ENCODE peak calls at places on chromosomes 12 and 14, in ten cellular contexts. One of them, this sample, is unnamed.

GRCh38 chr12:108779998-108780688 is 48.8 kb upstream of the CORO1C start:
- DNase-seq in dorsolateral prefrontal cortex: no peak
- DNase-seq in ovary: no peak
- DNase-seq in progenitor cell of endocrine pancreas: no peak
- DNase-seq in brain microvascular endothelial cell: no peak
- DNase-seq in stomach: no peak
- DNase-seq in lower leg skin: no peak
- DNase-seq in endothelial cell: no peak
- DNase-seq in fibroblast of the aortic adventitia: peak
- DNase-seq in HFF-Myc: no peak
- DNase-seq in this sample: no peak

GRCh38 chr14:31418440-31418839 is 1.9 kb downstream of the HEATR5A start:
- DNase-seq in progenitor cell of endocrine pancreas: no peak
- DNase-seq in ovary: no peak
- DNase-seq in lower leg skin: no peak
- DNase-seq in HFF-Myc: no peak
- DNase-seq in endothelial cell: no peak
- DNase-seq in stomach: no peak
- DNase-seq in dorsolateral prefrontal cortex: no peak
- DNase-seq in fibroblast of the aortic adventitia: no peak
- DNase-seq in brain microvascular endothelial cell: no peak
- DNase-seq in this sample: no peak

GRCh38 chr12:55885113-55885512 is 42.4 kb upstream of the MMP19 start:
- DNase-seq in HFF-Myc: no peak
- DNase-seq in fibroblast of the aortic adventitia: no peak
- DNase-seq in lower leg skin: no peak
- DNase-seq in brain microvascular endothelial cell: no peak
- DNase-seq in progenitor cell of endocrine pancreas: no peak
- DNase-seq in stomach: no peak
- DNase-seq in ovary: no peak
- DNase-seq in endothelial cell: no peak
- DNase-seq in dorsolateral prefrontal cortex: no peak
- DNase-seq in this sample: no peak

GRCh38 chr14:55749201-55749812 is 169.3 kb downstream of the KTN1 start:
- DNase-seq in brain microvascular endothelial cell: no peak
- DNase-seq in fibroblast of the aortic adventitia: no peak
- DNase-seq in lower leg skin: no peak
- DNase-seq in progenitor cell of endocrine pancreas: no peak
- DNase-seq in HFF-Myc: no peak
- DNase-seq in dorsolateral prefrontal cortex: no peak
- DNase-seq in ovary: no peak
- DNase-seq in stomach: no peak
- DNase-seq in endothelial cell: no peak
- DNase-seq in this sample: no peak

GRCh38 chr14:39015964-39016577 is 87.0 kb downstream of the SEC23A start:
- DNase-seq in progenitor cell of endocrine pancreas: no peak
- DNase-seq in endothelial cell: no peak
- DNase-seq in fibroblast of the aortic adventitia: peak
- DNase-seq in HFF-Myc: no peak
- DNase-seq in lower leg skin: no peak
- DNase-seq in stomach: no peak
- DNase-seq in ovary: no peak
- DNase-seq in brain microvascular endothelial cell: no peak
- DNase-seq in dorsolateral prefrontal cortex: no peak
- DNase-seq in this sample: no peak

GRCh38 chr12:9120487-9121184 is 4.9 kb upstream of the A2M start:
- DNase-seq in stomach: no peak
- DNase-seq in brain microvascular endothelial cell: no peak
- DNase-seq in fibroblast of the aortic adventitia: no peak
- DNase-seq in lower leg skin: no peak
- DNase-seq in endothelial cell: no peak
- DNase-seq in HFF-Myc: no peak
- DNase-seq in progenitor cell of endocrine pancreas: no peak
- DNase-seq in dorsolateral prefrontal cortex: no peak
- DNase-seq in ovary: no peak
- DNase-seq in this sample: no peak

GRCh38 chr12:49698619-49699545 is 8.3 kb downstream of the FMNL3 start:
- DNase-seq in brain microvascular endothelial cell: peak
- DNase-seq in lower leg skin: no peak
- DNase-seq in stomach: no peak
- DNase-seq in fibroblast of the aortic adventitia: peak
- DNase-seq in HFF-Myc: no peak
- DNase-seq in endothelial cell: peak
- DNase-seq in progenitor cell of endocrine pancreas: no peak
- DNase-seq in ovary: no peak
- DNase-seq in dorsolateral prefrontal cortex: no peak
- DNase-seq in this sample: no peak

GRCh38 chr14:69045857-69046351 is 66.8 kb upstream of the ACTN1 start:
- DNase-seq in lower leg skin: no peak
- DNase-seq in brain microvascular endothelial cell: no peak
- DNase-seq in dorsolateral prefrontal cortex: no peak
- DNase-seq in endothelial cell: no peak
- DNase-seq in HFF-Myc: no peak
- DNase-seq in ovary: peak
- DNase-seq in fibroblast of the aortic adventitia: peak
- DNase-seq in progenitor cell of endocrine pancreas: no peak
- DNase-seq in stomach: no peak
- DNase-seq in this sample: no peak

GRCh38 chr12:119328111-119328510 is 6.4 kb upstream of the CCDC60 start:
- DNase-seq in brain microvascular endothelial cell: no peak
- DNase-seq in HFF-Myc: no peak
- DNase-seq in endothelial cell: peak
- DNase-seq in stomach: no peak
- DNase-seq in fibroblast of the aortic adventitia: no peak
- DNase-seq in progenitor cell of endocrine pancreas: no peak
- DNase-seq in lower leg skin: no peak
- DNase-seq in ovary: no peak
- DNase-seq in dorsolateral prefrontal cortex: no peak
- DNase-seq in this sample: peak

GRCh38 chr12:92596388-92596787 is 106.4 kb upstream of the PLEKHG7 start:
- DNase-seq in lower leg skin: no peak
- DNase-seq in fibroblast of the aortic adventitia: peak
- DNase-seq in HFF-Myc: no peak
- DNase-seq in dorsolateral prefrontal cortex: no peak
- DNase-seq in ovary: no peak
- DNase-seq in endothelial cell: no peak
- DNase-seq in stomach: no peak
- DNase-seq in brain microvascular endothelial cell: peak
- DNase-seq in progenitor cell of endocrine pancreas: no peak
- DNase-seq in this sample: no peak

GRCh38 chr14:48771717-48772116 is 814.5 kb downstream of the RPS29 start:
- DNase-seq in dorsolateral prefrontal cortex: no peak
- DNase-seq in lower leg skin: no peak
- DNase-seq in progenitor cell of endocrine pancreas: no peak
- DNase-seq in HFF-Myc: no peak
- DNase-seq in fibroblast of the aortic adventitia: no peak
- DNase-seq in ovary: no peak
- DNase-seq in brain microvascular endothelial cell: peak
- DNase-seq in endothelial cell: no peak
- DNase-seq in stomach: no peak
- DNase-seq in this sample: no peak

GRCh38 chr12:102939670-102940222 is 17.7 kb upstream of the ASCL1 start:
- DNase-seq in fibroblast of the aortic adventitia: no peak
- DNase-seq in dorsolateral prefrontal cortex: no peak
- DNase-seq in endothelial cell: no peak
- DNase-seq in ovary: no peak
- DNase-seq in progenitor cell of endocrine pancreas: no peak
- DNase-seq in lower leg skin: no peak
- DNase-seq in HFF-Myc: no peak
- DNase-seq in brain microvascular endothelial cell: no peak
- DNase-seq in stomach: no peak
- DNase-seq in this sample: no peak
- TF ChIP-seq CTCF in fibroblast of the aortic adventitia: no peak
- TF ChIP-seq CTCF in dorsolateral prefrontal cortex: no peak
- TF ChIP-seq CTCF in endothelial cell: no peak
- TF ChIP-seq CTCF in ovary: no peak
- TF ChIP-seq CTCF in progenitor cell of endocrine pancreas: peak
- TF ChIP-seq CTCF in lower leg skin: no peak
- TF ChIP-seq CTCF in HFF-Myc: no peak
- TF ChIP-seq CTCF in brain microvascular endothelial cell: no peak
- TF ChIP-seq CTCF in stomach: no peak
- TF ChIP-seq CTCF in this sample: no peak

GRCh38 chr14:63877594-63877993 is 24.8 kb downstream of the SYNE2 start:
- DNase-seq in stomach: no peak
- DNase-seq in HFF-Myc: no peak
- DNase-seq in progenitor cell of endocrine pancreas: no peak
- DNase-seq in dorsolateral prefrontal cortex: no peak
- DNase-seq in fibroblast of the aortic adventitia: no peak
- DNase-seq in endothelial cell: no peak
- DNase-seq in lower leg skin: no peak
- DNase-seq in brain microvascular endothelial cell: no peak
- DNase-seq in ovary: no peak
- DNase-seq in this sample: no peak
- TF ChIP-seq CTCF in stomach: no peak
- TF ChIP-seq CTCF in HFF-Myc: no peak
- TF ChIP-seq CTCF in progenitor cell of endocrine pancreas: no peak
- TF ChIP-seq CTCF in dorsolateral prefrontal cortex: no peak
- TF ChIP-seq CTCF in fibroblast of the aortic adventitia: no peak
- TF ChIP-seq CTCF in endothelial cell: no peak
- TF ChIP-seq CTCF in lower leg skin: no peak
- TF ChIP-seq CTCF in brain microvascular endothelial cell: no peak
- TF ChIP-seq CTCF in ovary: no peak
- TF ChIP-seq CTCF in this sample: no peak

GRCh38 chr14:99463974-99464373 is 16.7 kb downstream of the SETD3 start:
- DNase-seq in progenitor cell of endocrine pancreas: no peak
- DNase-seq in stomach: no peak
- DNase-seq in ovary: no peak
- DNase-seq in lower leg skin: no peak
- DNase-seq in dorsolateral prefrontal cortex: no peak
- DNase-seq in HFF-Myc: no peak
- DNase-seq in endothelial cell: no peak
- DNase-seq in fibroblast of the aortic adventitia: no peak
- DNase-seq in brain microvascular endothelial cell: no peak
- DNase-seq in this sample: no peak

GRCh38 chr14:99462211-99462610 is 18.4 kb downstream of the SETD3 start:
- DNase-seq in lower leg skin: no peak
- DNase-seq in ovary: no peak
- DNase-seq in brain microvascular endothelial cell: no peak
- DNase-seq in fibroblast of the aortic adventitia: no peak
- DNase-seq in dorsolateral prefrontal cortex: no peak
- DNase-seq in stomach: no peak
- DNase-seq in endothelial cell: no peak
- DNase-seq in HFF-Myc: no peak
- DNase-seq in progenitor cell of endocrine pancreas: no peak
- DNase-seq in this sample: no peak

GRCh38 chr14:99459491-99460100 is 21.1 kb downstream of the SETD3 start:
- DNase-seq in HFF-Myc: no peak
- DNase-seq in ovary: no peak
- DNase-seq in lower leg skin: no peak
- DNase-seq in progenitor cell of endocrine pancreas: no peak
- DNase-seq in stomach: no peak
- DNase-seq in dorsolateral prefrontal cortex: no peak
- DNase-seq in endothelial cell: no peak
- DNase-seq in fibroblast of the aortic adventitia: peak
- DNase-seq in brain microvascular endothelial cell: no peak
- DNase-seq in this sample: no peak

GRCh38 chr14:99461411-99461810 is 19.2 kb downstream of the SETD3 start:
- DNase-seq in stomach: no peak
- DNase-seq in progenitor cell of endocrine pancreas: no peak
- DNase-seq in HFF-Myc: no peak
- DNase-seq in brain microvascular endothelial cell: no peak
- DNase-seq in lower leg skin: no peak
- DNase-seq in endothelial cell: no peak
- DNase-seq in fibroblast of the aortic adventitia: no peak
- DNase-seq in dorsolateral prefrontal cortex: no peak
- DNase-seq in ovary: no peak
- DNase-seq in this sample: no peak

DNA sequence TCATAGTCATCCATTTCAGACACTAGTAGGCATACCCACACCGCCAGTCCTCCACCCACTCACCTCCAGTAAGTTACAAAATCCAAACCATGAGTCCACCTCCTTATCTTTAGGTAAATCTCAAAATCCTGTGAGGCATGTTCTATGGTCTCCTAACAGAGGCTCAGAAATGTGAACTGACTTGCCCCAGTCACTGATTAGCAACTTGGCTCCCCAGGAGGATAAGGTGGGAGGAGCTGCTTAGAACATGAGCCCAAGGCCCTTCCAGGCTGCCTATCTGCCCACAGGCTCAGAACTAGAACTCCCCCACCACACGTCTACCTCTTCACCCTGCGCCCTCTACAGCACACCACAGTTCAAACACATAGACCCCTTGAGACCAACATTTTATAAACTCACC is 19.9 kb downstream of the SETD3 start:
- DNase-seq in HFF-Myc: no peak
- DNase-seq in stomach: no peak
- DNase-seq in progenitor cell of endocrine pancreas: no peak
- DNase-seq in lower leg skin: no peak
- DNase-seq in ovary: no peak
- DNase-seq in endothelial cell: no peak
- DNase-seq in dorsolateral prefrontal cortex: no peak
- DNase-seq in fibroblast of the aortic adventitia: no peak
- DNase-seq in brain microvascular endothelial cell: no peak
- DNase-seq in this sample: no peak
- TF ChIP-seq CTCF in HFF-Myc: no peak
- TF ChIP-seq CTCF in stomach: no peak
- TF ChIP-seq CTCF in progenitor cell of endocrine pancreas: no peak
- TF ChIP-seq CTCF in lower leg skin: no peak
- TF ChIP-seq CTCF in ovary: no peak
- TF ChIP-seq CTCF in endothelial cell: no peak
- TF ChIP-seq CTCF in dorsolateral prefrontal cortex: no peak
- TF ChIP-seq CTCF in fibroblast of the aortic adventitia: no peak
- TF ChIP-seq CTCF in brain microvascular endothelial cell: no peak
- TF ChIP-seq CTCF in this sample: no peak

GRCh38 chr12:57521475-57522018 is 1.1 kb upstream of the MBD6 start:
- DNase-seq in lower leg skin: peak
- DNase-seq in HFF-Myc: no peak
- DNase-seq in fibroblast of the aortic adventitia: no peak
- DNase-seq in endothelial cell: peak
- DNase-seq in brain microvascular endothelial cell: no peak
- DNase-seq in dorsolateral prefrontal cortex: no peak
- DNase-seq in progenitor cell of endocrine pancreas: no peak
- DNase-seq in ovary: peak
- DNase-seq in stomach: peak
- DNase-seq in this sample: peak

GRCh38 chr12:57518920-57519757 is 1.2 kb downstream of the DDIT3 start:
- DNase-seq in progenitor cell of endocrine pancreas: no peak
- DNase-seq in ovary: peak
- DNase-seq in fibroblast of the aortic adventitia: peak
- DNase-seq in brain microvascular endothelial cell: peak
- DNase-seq in dorsolateral prefrontal cortex: no peak
- DNase-seq in lower leg skin: peak
- DNase-seq in endothelial cell: no peak
- DNase-seq in HFF-Myc: no peak
- DNase-seq in stomach: peak
- DNase-seq in this sample: peak

GRCh38 chr12:57518176-57518919 is 2.0 kb downstream of the DDIT3 start:
- DNase-seq in stomach: no peak
- DNase-seq in brain microvascular endothelial cell: no peak
- DNase-seq in fibroblast of the aortic adventitia: peak
- DNase-seq in dorsolateral prefrontal cortex: no peak
- DNase-seq in HFF-Myc: no peak
- DNase-seq in lower leg skin: no peak
- DNase-seq in ovary: no peak
- DNase-seq in progenitor cell of endocrine pancreas: no peak
- DNase-seq in endothelial cell: no peak
- DNase-seq in this sample: no peak

GRCh38 chr12:57519758-57520007 is 631 bp downstream of the DDIT3 start:
- DNase-seq in HFF-Myc: no peak
- DNase-seq in dorsolateral prefrontal cortex: no peak
- DNase-seq in ovary: no peak
- DNase-seq in stomach: no peak
- DNase-seq in endothelial cell: no peak
- DNase-seq in fibroblast of the aortic adventitia: no peak
- DNase-seq in progenitor cell of endocrine pancreas: no peak
- DNase-seq in lower leg skin: no peak
- DNase-seq in brain microvascular endothelial cell: no peak
- DNase-seq in this sample: no peak

GRCh38 chr12:57520008-57520726 is at the start of gene DDIT3:
- DNase-seq in HFF-Myc: peak
- DNase-seq in fibroblast of the aortic adventitia: peak
- DNase-seq in ovary: peak
- DNase-seq in brain microvascular endothelial cell: peak
- DNase-seq in stomach: peak
- DNase-seq in progenitor cell of endocrine pancreas: peak
- DNase-seq in lower leg skin: peak
- DNase-seq in dorsolateral prefrontal cortex: peak
- DNase-seq in endothelial cell: peak
- DNase-seq in this sample: peak
- TF ChIP-seq CTCF in HFF-Myc: no peak
- TF ChIP-seq CTCF in fibroblast of the aortic adventitia: no peak
- TF ChIP-seq CTCF in ovary: peak
- TF ChIP-seq CTCF in brain microvascular endothelial cell: no peak
- TF ChIP-seq CTCF in stomach: no peak
- TF ChIP-seq CTCF in progenitor cell of endocrine pancreas: no peak
- TF ChIP-seq CTCF in lower leg skin: no peak
- TF ChIP-seq CTCF in dorsolateral prefrontal cortex: no peak
- TF ChIP-seq CTCF in endothelial cell: no peak
- TF ChIP-seq CTCF in this sample: no peak